ENCODE peak calls at places on chromosome 6, in four cellular contexts. Q is psoas muscle, K is heart right ventricle, F is GM23248. M is an unnamed sample.
A peak's percentile ranks its signal among the peaks of the same experiment; 100 is the strongest.

GRCh38 chr6:37802810-37803209 is 16.7 kb upstream of the ZFAND3 start:
- DNase-seq in K (no peak), Q (no peak), F (no peak), M (no peak)

GRCh38 chr6:38187688-38188590 is 368.4 kb downstream of the ZFAND3 start:
- DNase-seq in Q (no peak), F (no peak), K (no peak), M (no peak)

GRCh38 chr6:18293192-18293904 is 29.0 kb upstream of the DEK start:
- DNase-seq in F (peak; percentile 48), K (no peak), Q (no peak), M (no peak)

GRCh38 chr6:147821266-147821665 is 312.8 kb downstream of the SAMD5 start:
- DNase-seq in K (no peak), F (no peak), Q (no peak), M (no peak)

GRCh38 chr6:74199146-74199680 is 503.2 kb downstream of the CD109 start:
- DNase-seq in F (no peak), Q (no peak), K (no peak), M (no peak)

GRCh38 chr6:29589423-29590048 is 4.6 kb downstream of the OR2H2 start:
- DNase-seq in Q (no peak), K (peak; percentile 31), F (peak; percentile 58), M (no peak)

GRCh38 chr6:135938588-135939215 is 87.2 kb downstream of the PDE7B start:
- DNase-seq in F (peak; percentile 75), Q (peak; percentile 26), K (peak; percentile 36), M (no peak)

GRCh38 chr6:6277418-6277817 is 43.0 kb downstream of the F13A1 start:
- DNase-seq in K (no peak), Q (no peak), F (peak; percentile 84), M (no peak)

GRCh38 chr6:156687875-156688549 is 89.2 kb upstream of the ARID1B start:
- DNase-seq in K (no peak), F (peak; percentile 62), Q (peak; percentile 20), M (no peak)

GRCh38 chr6:69868252-69868804 is 2.0 kb downstream of the COL19A1 start:
- DNase-seq in F (no peak), Q (no peak), K (no peak), M (no peak)

GRCh38 chr6:16337280-16337975 is 99.0 kb downstream of the GMPR start:
- DNase-seq in Q (peak; percentile 93), F (peak; percentile 89), K (peak; percentile 98), M (peak; percentile 61)

GRCh38 chr6:13273931-13274706 is 54.2 kb downstream of the TBC1D7 start:
- DNase-seq in K (no peak), F (no peak), Q (no peak), M (no peak)

GRCh38 chr6:151004415-151005024 is 139.0 kb downstream of the MTHFD1L start:
- DNase-seq in Q (no peak), K (peak; percentile 24), F (peak; percentile 93), M (no peak)

GRCh38 chr6:36984581-36985383 is 1.2 kb downstream of the MTCH1 start:
- DNase-seq in Q (peak; percentile 57), F (peak; percentile 84), K (peak; percentile 77), M (peak; percentile 69)

GRCh38 chr6:143006787-143007186 is 53.9 kb upstream of the AIG1 start:
- DNase-seq in K (no peak), F (no peak), Q (no peak), M (no peak)

GRCh38 chr6:42441059-42441471 is 10.7 kb downstream of the TRERF1 start:
- DNase-seq in F (peak; percentile 44), K (no peak), Q (no peak), M (no peak)

GRCh38 chr6:41731561-41732086 is 3.8 kb downstream of the TFEB start:
- DNase-seq in Q (no peak), K (no peak), F (no peak), M (no peak)

GRCh38 chr6:81878479-81878878 is 126.0 kb upstream of the TENT5A start:
- DNase-seq in K (no peak), F (no peak), Q (no peak), M (no peak)

GRCh38 chr6:144266091-144266649 is 19.0 kb upstream of the UTRN start:
- DNase-seq in F (peak; percentile 86), Q (peak; percentile 75), K (peak; percentile 72), M (no peak)

GRCh38 chr6:130176378-130176777 is 46.4 kb downstream of the SAMD3 start:
- DNase-seq in F (no peak), Q (no peak), K (no peak), M (no peak)

GRCh38 chr6:35096129-35096852 is 44.8 kb downstream of the TCP11 start:
- DNase-seq in Q (no peak), K (no peak), F (peak; percentile 79), M (no peak)

GRCh38 chr6:13453771-13454251 is 33.6 kb downstream of the GFOD1 start:
- DNase-seq in K (no peak), Q (no peak), F (peak; percentile 57), M (no peak)

GRCh38 chr6:20630136-20630535 is 95.9 kb downstream of the CDKAL1 start:
- DNase-seq in K (no peak), F (no peak), Q (no peak), M (no peak)

GRCh38 chr6:157276134-157276532 is 47.2 kb downstream of the TMEM242 start:
- DNase-seq in K (no peak), Q (no peak), F (no peak), M (no peak)

GRCh38 chr6:15798856-15799255 is 136.0 kb upstream of the DTNBP1 start:
- DNase-seq in K (no peak), Q (no peak), F (no peak), M (no peak)

GRCh38 chr6:170489836-170490235 is 63.3 kb downstream of the PSMB1 start:
- DNase-seq in Q (no peak), K (no peak), F (no peak), M (no peak)

GRCh38 chr6:161837854-161838253 is 564.0 kb upstream of the AGPAT4 start:
- DNase-seq in Q (no peak), F (no peak), K (no peak), M (no peak)

GRCh38 chr6:125944434-125944816 is 12.1 kb upstream of the HINT3 start:
- DNase-seq in K (peak; percentile 74), Q (peak; percentile 30), F (peak; percentile 61), M (peak; percentile 55)
- H3K27ac ChIP-seq in K (peak overlapping the region; percentile 72), Q (no peak overlapping the region), F (peak overlapping the region; percentile 66), M (peak overlapping the region; percentile 46)

DNA sequence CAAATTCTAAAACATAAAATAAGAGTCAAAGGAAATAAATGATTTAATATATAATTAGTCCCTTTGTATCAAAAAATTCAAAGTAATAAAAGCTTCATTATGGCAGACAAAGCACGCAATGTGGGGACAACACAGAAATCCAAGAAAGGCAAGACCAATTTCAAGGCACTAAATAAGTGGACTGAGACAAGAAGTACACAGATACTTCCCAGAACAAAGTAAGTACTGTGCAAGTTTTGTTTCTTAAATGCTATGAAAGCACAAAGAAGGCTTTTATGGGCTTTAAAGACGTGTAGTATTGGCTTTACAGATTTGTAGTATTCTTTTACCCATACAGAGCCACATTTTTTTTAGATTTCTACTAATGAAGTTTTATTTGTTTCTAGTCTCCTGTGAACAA is 174.6 kb downstream of the TRDN start:
- DNase-seq in F (no peak), Q (no peak), K (no peak), M (no peak)
- H3K27ac ChIP-seq in F (no peak overlapping the region), Q (peak overlapping the region; percentile 25), K (no peak overlapping the region), M (no peak overlapping the region)

GRCh38 chr6:89433637-89434499 is 916 bp downstream of the ANKRD6 start:
- DNase-seq in K (peak; percentile 10), Q (peak; percentile 19), F (peak; percentile 20), M (no peak)
- H3K27ac ChIP-seq in K (peak overlapping the region; percentile 73), Q (no peak overlapping the region), F (no peak overlapping the region), M (no peak overlapping the region)

GRCh38 chr6:11379805-11380204 is 147.3 kb upstream of the NEDD9 start:
- DNase-seq in F (no peak), K (no peak), Q (no peak), M (no peak)

GRCh38 chr6:11370191-11371018 is 137.9 kb upstream of the NEDD9 start:
- DNase-seq in F (no peak), Q (no peak), K (peak; percentile 73), M (no peak)

GRCh38 chr6:11373208-11373607 is 140.7 kb upstream of the NEDD9 start:
- DNase-seq in F (no peak), Q (no peak), K (no peak), M (no peak)

GRCh38 chr6:11378639-11379038 is 146.2 kb upstream of the NEDD9 start:
- DNase-seq in F (no peak), Q (no peak), K (no peak), M (no peak)

GRCh38 chr6:11374036-11375010 is 141.9 kb upstream of the NEDD9 start:
- DNase-seq in Q (no peak), K (no peak), F (no peak), M (no peak)
- H3K27ac ChIP-seq in Q (no peak overlapping the region), K (no peak overlapping the region), F (no peak overlapping the region), M (no peak overlapping the region)

M was measured in substantia nigra.